ENCODE peak calls at places on chromosome 5, in nine cellular contexts. One of them, this sample, is unnamed.

GRCh38 chr5:13648822-13649221 is 295.7 kb downstream of the DNAH5 start:
- DNase-seq in mesendoderm: no peak
- DNase-seq in tibial artery: no peak
- DNase-seq in astrocyte of the spinal cord: no peak
- DNase-seq in ELR: no peak
- DNase-seq in NCI-H1048: no peak
- DNase-seq in central memory CD4-positive, alpha-beta T cell: no peak
- DNase-seq in CD4-positive, alpha-beta memory T cell: no peak
- DNase-seq in stimulated activated CD8-positive, alpha-beta memory T cell treated with anti-CD3 and anti-CD28 coated beads, Interleukin-4, amount 100 ng/mL, for 24 hours: no peak
- DNase-seq in this sample: no peak

GRCh38 chr5:173768267-173768806 is 119.8 kb upstream of the CPEB4 start:
- DNase-seq in stimulated activated CD8-positive, alpha-beta memory T cell treated with anti-CD3 and anti-CD28 coated beads, Interleukin-4, amount 100 ng/mL, for 24 hours: no peak
- DNase-seq in NCI-H1048: no peak
- DNase-seq in astrocyte of the spinal cord: no peak
- DNase-seq in tibial artery: no peak
- DNase-seq in CD4-positive, alpha-beta memory T cell: no peak
- DNase-seq in mesendoderm: no peak
- DNase-seq in central memory CD4-positive, alpha-beta T cell: no peak
- DNase-seq in ELR: no peak
- DNase-seq in this sample: no peak

GRCh38 chr5:77329664-77330430 is 119.4 kb downstream of the PDE8B start:
- DNase-seq in mesendoderm: no peak
- DNase-seq in stimulated activated CD8-positive, alpha-beta memory T cell treated with anti-CD3 and anti-CD28 coated beads, Interleukin-4, amount 100 ng/mL, for 24 hours: no peak
- DNase-seq in astrocyte of the spinal cord: no peak
- DNase-seq in NCI-H1048: no peak
- DNase-seq in central memory CD4-positive, alpha-beta T cell: no peak
- DNase-seq in CD4-positive, alpha-beta memory T cell: no peak
- DNase-seq in tibial artery: no peak
- DNase-seq in ELR: no peak
- DNase-seq in this sample: no peak

GRCh38 chr5:122447072-122447471 is 135.0 kb downstream of the SNCAIP start:
- DNase-seq in mesendoderm: peak
- DNase-seq in CD4-positive, alpha-beta memory T cell: no peak
- DNase-seq in NCI-H1048: no peak
- DNase-seq in central memory CD4-positive, alpha-beta T cell: no peak
- DNase-seq in tibial artery: no peak
- DNase-seq in astrocyte of the spinal cord: no peak
- DNase-seq in ELR: no peak
- DNase-seq in stimulated activated CD8-positive, alpha-beta memory T cell treated with anti-CD3 and anti-CD28 coated beads, Interleukin-4, amount 100 ng/mL, for 24 hours: no peak
- DNase-seq in this sample: no peak

GRCh38 chr5:107456281-107456715 is 214.4 kb downstream of the EFNA5 start:
- DNase-seq in NCI-H1048: no peak
- DNase-seq in astrocyte of the spinal cord: no peak
- DNase-seq in tibial artery: no peak
- DNase-seq in central memory CD4-positive, alpha-beta T cell: no peak
- DNase-seq in CD4-positive, alpha-beta memory T cell: no peak
- DNase-seq in mesendoderm: no peak
- DNase-seq in ELR: no peak
- DNase-seq in stimulated activated CD8-positive, alpha-beta memory T cell treated with anti-CD3 and anti-CD28 coated beads, Interleukin-4, amount 100 ng/mL, for 24 hours: no peak
- DNase-seq in this sample: no peak

GRCh38 chr5:79800979-79801827 is 111.6 kb downstream of the CMYA5 start:
- DNase-seq in mesendoderm: no peak
- DNase-seq in tibial artery: no peak
- DNase-seq in astrocyte of the spinal cord: peak
- DNase-seq in central memory CD4-positive, alpha-beta T cell: no peak
- DNase-seq in NCI-H1048: no peak
- DNase-seq in ELR: peak
- DNase-seq in stimulated activated CD8-positive, alpha-beta memory T cell treated with anti-CD3 and anti-CD28 coated beads, Interleukin-4, amount 100 ng/mL, for 24 hours: no peak
- DNase-seq in CD4-positive, alpha-beta memory T cell: no peak
- DNase-seq in this sample: no peak

GRCh38 chr5:173497685-173498084 is 118.8 kb downstream of the BOD1 start:
- DNase-seq in astrocyte of the spinal cord: no peak
- DNase-seq in CD4-positive, alpha-beta memory T cell: no peak
- DNase-seq in tibial artery: no peak
- DNase-seq in central memory CD4-positive, alpha-beta T cell: no peak
- DNase-seq in stimulated activated CD8-positive, alpha-beta memory T cell treated with anti-CD3 and anti-CD28 coated beads, Interleukin-4, amount 100 ng/mL, for 24 hours: no peak
- DNase-seq in ELR: no peak
- DNase-seq in NCI-H1048: no peak
- DNase-seq in mesendoderm: no peak
- DNase-seq in this sample: no peak

GRCh38 chr5:175652741-175653663 is 4.9 kb upstream of the HRH2 start:
- DNase-seq in ELR: peak
- DNase-seq in astrocyte of the spinal cord: no peak
- DNase-seq in mesendoderm: no peak
- DNase-seq in CD4-positive, alpha-beta memory T cell: peak
- DNase-seq in central memory CD4-positive, alpha-beta T cell: peak
- DNase-seq in stimulated activated CD8-positive, alpha-beta memory T cell treated with anti-CD3 and anti-CD28 coated beads, Interleukin-4, amount 100 ng/mL, for 24 hours: peak
- DNase-seq in NCI-H1048: no peak
- DNase-seq in tibial artery: peak
- DNase-seq in this sample: no peak

GRCh38 chr5:83363876-83364275 is 107.7 kb upstream of the VCAN start:
- DNase-seq in NCI-H1048: no peak
- DNase-seq in CD4-positive, alpha-beta memory T cell: no peak
- DNase-seq in central memory CD4-positive, alpha-beta T cell: no peak
- DNase-seq in ELR: no peak
- DNase-seq in tibial artery: no peak
- DNase-seq in astrocyte of the spinal cord: no peak
- DNase-seq in stimulated activated CD8-positive, alpha-beta memory T cell treated with anti-CD3 and anti-CD28 coated beads, Interleukin-4, amount 100 ng/mL, for 24 hours: no peak
- DNase-seq in mesendoderm: no peak
- DNase-seq in this sample: no peak

GRCh38 chr5:109558952-109559351 is 130.8 kb upstream of the MAN2A1 start:
- DNase-seq in NCI-H1048: no peak
- DNase-seq in tibial artery: no peak
- DNase-seq in central memory CD4-positive, alpha-beta T cell: no peak
- DNase-seq in mesendoderm: no peak
- DNase-seq in CD4-positive, alpha-beta memory T cell: no peak
- DNase-seq in astrocyte of the spinal cord: peak
- DNase-seq in ELR: no peak
- DNase-seq in stimulated activated CD8-positive, alpha-beta memory T cell treated with anti-CD3 and anti-CD28 coated beads, Interleukin-4, amount 100 ng/mL, for 24 hours: no peak
- DNase-seq in this sample: no peak

GRCh38 chr5:94782376-94782775 is 163.9 kb downstream of the SLF1 start:
- DNase-seq in central memory CD4-positive, alpha-beta T cell: no peak
- DNase-seq in NCI-H1048: no peak
- DNase-seq in CD4-positive, alpha-beta memory T cell: no peak
- DNase-seq in mesendoderm: no peak
- DNase-seq in ELR: no peak
- DNase-seq in astrocyte of the spinal cord: no peak
- DNase-seq in stimulated activated CD8-positive, alpha-beta memory T cell treated with anti-CD3 and anti-CD28 coated beads, Interleukin-4, amount 100 ng/mL, for 24 hours: no peak
- DNase-seq in tibial artery: no peak
- DNase-seq in this sample: no peak

GRCh38 chr5:152542741-152543140 is 137.7 kb upstream of the NMUR2 start:
- DNase-seq in mesendoderm: peak
- DNase-seq in CD4-positive, alpha-beta memory T cell: no peak
- DNase-seq in stimulated activated CD8-positive, alpha-beta memory T cell treated with anti-CD3 and anti-CD28 coated beads, Interleukin-4, amount 100 ng/mL, for 24 hours: no peak
- DNase-seq in tibial artery: no peak
- DNase-seq in ELR: no peak
- DNase-seq in central memory CD4-positive, alpha-beta T cell: no peak
- DNase-seq in NCI-H1048: no peak
- DNase-seq in astrocyte of the spinal cord: peak
- DNase-seq in this sample: no peak

GRCh38 chr5:132225165-132226032 is 2.3 kb downstream of the P4HA2 start:
- DNase-seq in stimulated activated CD8-positive, alpha-beta memory T cell treated with anti-CD3 and anti-CD28 coated beads, Interleukin-4, amount 100 ng/mL, for 24 hours: no peak
- DNase-seq in central memory CD4-positive, alpha-beta T cell: no peak
- DNase-seq in tibial artery: peak
- DNase-seq in mesendoderm: no peak
- DNase-seq in astrocyte of the spinal cord: peak
- DNase-seq in NCI-H1048: no peak
- DNase-seq in CD4-positive, alpha-beta memory T cell: no peak
- DNase-seq in ELR: peak
- DNase-seq in this sample: peak

GRCh38 chr5:96388186-96388585 is 44.9 kb downstream of the PCSK1 start:
- DNase-seq in NCI-H1048: no peak
- DNase-seq in CD4-positive, alpha-beta memory T cell: no peak
- DNase-seq in stimulated activated CD8-positive, alpha-beta memory T cell treated with anti-CD3 and anti-CD28 coated beads, Interleukin-4, amount 100 ng/mL, for 24 hours: no peak
- DNase-seq in mesendoderm: no peak
- DNase-seq in central memory CD4-positive, alpha-beta T cell: no peak
- DNase-seq in astrocyte of the spinal cord: peak
- DNase-seq in ELR: peak
- DNase-seq in tibial artery: no peak
- DNase-seq in this sample: no peak

GRCh38 chr5:38925154-38925925 is 79.5 kb downstream of the OSMR start:
- DNase-seq in stimulated activated CD8-positive, alpha-beta memory T cell treated with anti-CD3 and anti-CD28 coated beads, Interleukin-4, amount 100 ng/mL, for 24 hours: no peak
- DNase-seq in ELR: peak
- DNase-seq in astrocyte of the spinal cord: peak
- DNase-seq in tibial artery: no peak
- DNase-seq in mesendoderm: peak
- DNase-seq in CD4-positive, alpha-beta memory T cell: no peak
- DNase-seq in central memory CD4-positive, alpha-beta T cell: no peak
- DNase-seq in NCI-H1048: no peak
- DNase-seq in this sample: no peak

GRCh38 chr5:158970569-158971014 is 129.1 kb downstream of the EBF1 start:
- DNase-seq in astrocyte of the spinal cord: peak
- DNase-seq in ELR: no peak
- DNase-seq in CD4-positive, alpha-beta memory T cell: no peak
- DNase-seq in mesendoderm: no peak
- DNase-seq in NCI-H1048: no peak
- DNase-seq in stimulated activated CD8-positive, alpha-beta memory T cell treated with anti-CD3 and anti-CD28 coated beads, Interleukin-4, amount 100 ng/mL, for 24 hours: no peak
- DNase-seq in central memory CD4-positive, alpha-beta T cell: no peak
- DNase-seq in tibial artery: no peak
- DNase-seq in this sample: no peak

GRCh38 chr5:56139978-56140562 is 93.1 kb downstream of the ANKRD55 start:
- DNase-seq in CD4-positive, alpha-beta memory T cell: no peak
- DNase-seq in astrocyte of the spinal cord: no peak
- DNase-seq in tibial artery: no peak
- DNase-seq in central memory CD4-positive, alpha-beta T cell: no peak
- DNase-seq in ELR: no peak
- DNase-seq in NCI-H1048: no peak
- DNase-seq in stimulated activated CD8-positive, alpha-beta memory T cell treated with anti-CD3 and anti-CD28 coated beads, Interleukin-4, amount 100 ng/mL, for 24 hours: no peak
- DNase-seq in mesendoderm: no peak
- DNase-seq in this sample: no peak

GRCh38 chr5:127878174-127878750 is 175.1 kb downstream of the CCDC192 start:
- DNase-seq in CD4-positive, alpha-beta memory T cell: no peak
- DNase-seq in tibial artery: no peak
- DNase-seq in astrocyte of the spinal cord: peak
- DNase-seq in NCI-H1048: no peak
- DNase-seq in stimulated activated CD8-positive, alpha-beta memory T cell treated with anti-CD3 and anti-CD28 coated beads, Interleukin-4, amount 100 ng/mL, for 24 hours: no peak
- DNase-seq in ELR: peak
- DNase-seq in central memory CD4-positive, alpha-beta T cell: no peak
- DNase-seq in mesendoderm: peak
- DNase-seq in this sample: peak

GRCh38 chr5:175847503-175847902 is 23.9 kb upstream of the CPLX2 start:
- DNase-seq in central memory CD4-positive, alpha-beta T cell: no peak
- DNase-seq in NCI-H1048: no peak
- DNase-seq in ELR: peak
- DNase-seq in tibial artery: no peak
- DNase-seq in CD4-positive, alpha-beta memory T cell: no peak
- DNase-seq in astrocyte of the spinal cord: no peak
- DNase-seq in stimulated activated CD8-positive, alpha-beta memory T cell treated with anti-CD3 and anti-CD28 coated beads, Interleukin-4, amount 100 ng/mL, for 24 hours: no peak
- DNase-seq in mesendoderm: peak
- DNase-seq in this sample: no peak

GRCh38 chr5:9877473-9877872 is 247.3 kb upstream of the TAS2R1 start:
- DNase-seq in mesendoderm: no peak
- DNase-seq in tibial artery: no peak
- DNase-seq in CD4-positive, alpha-beta memory T cell: no peak
- DNase-seq in ELR: peak
- DNase-seq in NCI-H1048: no peak
- DNase-seq in stimulated activated CD8-positive, alpha-beta memory T cell treated with anti-CD3 and anti-CD28 coated beads, Interleukin-4, amount 100 ng/mL, for 24 hours: no peak
- DNase-seq in central memory CD4-positive, alpha-beta T cell: no peak
- DNase-seq in astrocyte of the spinal cord: no peak
- DNase-seq in this sample: no peak

GRCh38 chr5:137220523-137220927 is 278.6 kb downstream of the SPOCK1 start:
- DNase-seq in ELR: peak
- DNase-seq in central memory CD4-positive, alpha-beta T cell: no peak
- DNase-seq in NCI-H1048: no peak
- DNase-seq in stimulated activated CD8-positive, alpha-beta memory T cell treated with anti-CD3 and anti-CD28 coated beads, Interleukin-4, amount 100 ng/mL, for 24 hours: no peak
- DNase-seq in tibial artery: no peak
- DNase-seq in CD4-positive, alpha-beta memory T cell: no peak
- DNase-seq in astrocyte of the spinal cord: peak
- DNase-seq in mesendoderm: peak
- DNase-seq in this sample: peak

GRCh38 chr5:76785493-76785892 is 33.3 kb upstream of the F2RL1 start:
- DNase-seq in astrocyte of the spinal cord: peak
- DNase-seq in stimulated activated CD8-positive, alpha-beta memory T cell treated with anti-CD3 and anti-CD28 coated beads, Interleukin-4, amount 100 ng/mL, for 24 hours: no peak
- DNase-seq in NCI-H1048: no peak
- DNase-seq in ELR: peak
- DNase-seq in tibial artery: no peak
- DNase-seq in mesendoderm: no peak
- DNase-seq in CD4-positive, alpha-beta memory T cell: no peak
- DNase-seq in central memory CD4-positive, alpha-beta T cell: no peak
- DNase-seq in this sample: no peak

GRCh38 chr5:146647656-146648199 is 131.7 kb upstream of the GPR151 start:
- DNase-seq in stimulated activated CD8-positive, alpha-beta memory T cell treated with anti-CD3 and anti-CD28 coated beads, Interleukin-4, amount 100 ng/mL, for 24 hours: no peak
- DNase-seq in central memory CD4-positive, alpha-beta T cell: no peak
- DNase-seq in ELR: no peak
- DNase-seq in mesendoderm: peak
- DNase-seq in tibial artery: no peak
- DNase-seq in NCI-H1048: no peak
- DNase-seq in astrocyte of the spinal cord: peak
- DNase-seq in CD4-positive, alpha-beta memory T cell: no peak
- DNase-seq in this sample: peak

GRCh38 chr5:33488558-33489355 is 48.0 kb downstream of the TARS1 start:
- DNase-seq in ELR: no peak
- DNase-seq in CD4-positive, alpha-beta memory T cell: no peak
- DNase-seq in central memory CD4-positive, alpha-beta T cell: no peak
- DNase-seq in astrocyte of the spinal cord: no peak
- DNase-seq in stimulated activated CD8-positive, alpha-beta memory T cell treated with anti-CD3 and anti-CD28 coated beads, Interleukin-4, amount 100 ng/mL, for 24 hours: no peak
- DNase-seq in mesendoderm: no peak
- DNase-seq in NCI-H1048: no peak
- DNase-seq in tibial artery: no peak
- DNase-seq in this sample: no peak

GRCh38 chr5:115325291-115326019 is 29.0 kb upstream of the CCDC112 start:
- DNase-seq in NCI-H1048: no peak
- DNase-seq in central memory CD4-positive, alpha-beta T cell: no peak
- DNase-seq in ELR: no peak
- DNase-seq in tibial artery: no peak
- DNase-seq in astrocyte of the spinal cord: no peak
- DNase-seq in CD4-positive, alpha-beta memory T cell: no peak
- DNase-seq in mesendoderm: no peak
- DNase-seq in stimulated activated CD8-positive, alpha-beta memory T cell treated with anti-CD3 and anti-CD28 coated beads, Interleukin-4, amount 100 ng/mL, for 24 hours: no peak
- DNase-seq in this sample: no peak